ENCODE peak calls at places on chromosomes 4 and X, in nine cellular contexts. Z, G, K, J, U, X, T, Y and V are unnamed samples.

GRCh38 chrX:144566592-144566991 is 680.7 kb upstream of the SPANXN1 start:
- DNase-seq in Y (no peak), G (no peak), U (no peak), J (no peak), K (no peak), Z (no peak), T (no peak), X (no peak), V (no peak)

GRCh38 chr4:164438321-164438720 is 315.6 kb upstream of the SMIM31 start:
- DNase-seq in X (no peak), T (no peak), K (no peak), G (no peak), Y (no peak), Z (no peak), U (no peak), J (no peak), V (no peak)

GRCh38 chr4:139740531-139741041 is 75.0 kb downstream of the MGST2 start:
- DNase-seq in G (peak), K (no peak), Y (peak), J (peak), U (peak), Z (peak), X (no peak), T (no peak), V (peak)

GRCh38 chr4:168076989-168077725 is 15.2 kb upstream of the ANXA10 start:
- DNase-seq in J (peak), Z (no peak), X (peak), G (no peak), U (peak), K (peak), Y (peak), T (no peak), V (peak)

GRCh38 chr4:114400531-114400930 is 198.1 kb upstream of the UGT8 start:
- DNase-seq in Z (no peak), K (no peak), Y (no peak), U (no peak), G (no peak), X (no peak), T (no peak), J (no peak), V (no peak)

GRCh38 chrX:2193273-2193592 is 307.5 kb downstream of the DHRSX start:
- DNase-seq in T (no peak), U (no peak), J (no peak), Y (no peak), Z (no peak), G (no peak), K (no peak), X (no peak), V (no peak)

GRCh38 chr4:27714073-27714472 is 853.4 kb downstream of the STIM2 start:
- DNase-seq in J (no peak), Z (no peak), K (no peak), G (no peak), Y (no peak), X (no peak), U (no peak), T (no peak), V (no peak)

GRCh38 chr4:138686078-138686477 is 329.5 kb upstream of the NOCT start:
- DNase-seq in G (peak), Y (no peak), Z (no peak), U (no peak), X (no peak), K (no peak), T (no peak), J (no peak), V (no peak)

GRCh38 chr4:125590158-125590557 is 275.4 kb downstream of the FAT4 start:
- DNase-seq in K (no peak), Z (no peak), Y (peak), J (peak), U (no peak), T (no peak), G (no peak), X (no peak), V (no peak)

GRCh38 chr4:147054241-147054902 is 108.7 kb upstream of the TTC29 start:
- DNase-seq in K (no peak), T (no peak), Z (no peak), G (no peak), U (no peak), J (no peak), Y (no peak), X (no peak), V (no peak)

GRCh38 chr4:5451243-5451642 is 257.1 kb downstream of the EVC2 start:
- DNase-seq in Y (no peak), U (no peak), K (no peak), J (no peak), X (no peak), Z (no peak), G (no peak), T (no peak), V (no peak)

GRCh38 chr4:139848043-139848442 is 182.4 kb downstream of the MGST2 start:
- DNase-seq in G (no peak), Z (no peak), U (no peak), Y (no peak), T (no peak), K (no peak), J (no peak), X (no peak), V (no peak)

GRCh38 chr4:41506071-41506470 is 31.9 kb upstream of the LIMCH1 start:
- DNase-seq in K (no peak), T (no peak), Y (no peak), X (no peak), Z (no peak), J (peak), U (no peak), G (no peak), V (no peak)

GRCh38 chrX:108270739-108271396 is 167.4 kb downstream of the COL4A6 start:
- DNase-seq in Z (no peak), K (no peak), X (no peak), U (no peak), J (no peak), G (peak), Y (no peak), T (no peak), V (no peak)

GRCh38 chrX:108270280-108270679 is 167.9 kb downstream of the COL4A6 start:
- DNase-seq in U (no peak), G (no peak), Y (no peak), T (no peak), K (no peak), J (peak), X (no peak), Z (no peak), V (no peak)

GRCh38 chrX:108267561-108267960 is 170.7 kb downstream of the COL4A6 start:
- DNase-seq in U (no peak), G (no peak), K (no peak), X (no peak), Y (no peak), T (no peak), Z (no peak), J (no peak), V (no peak)

GRCh38 chrX:108271397-108271787 is 166.8 kb downstream of the COL4A6 start:
- DNase-seq in G (no peak), U (no peak), T (no peak), K (no peak), Z (no peak), Y (no peak), X (no peak), J (no peak), V (no peak)

DNA sequence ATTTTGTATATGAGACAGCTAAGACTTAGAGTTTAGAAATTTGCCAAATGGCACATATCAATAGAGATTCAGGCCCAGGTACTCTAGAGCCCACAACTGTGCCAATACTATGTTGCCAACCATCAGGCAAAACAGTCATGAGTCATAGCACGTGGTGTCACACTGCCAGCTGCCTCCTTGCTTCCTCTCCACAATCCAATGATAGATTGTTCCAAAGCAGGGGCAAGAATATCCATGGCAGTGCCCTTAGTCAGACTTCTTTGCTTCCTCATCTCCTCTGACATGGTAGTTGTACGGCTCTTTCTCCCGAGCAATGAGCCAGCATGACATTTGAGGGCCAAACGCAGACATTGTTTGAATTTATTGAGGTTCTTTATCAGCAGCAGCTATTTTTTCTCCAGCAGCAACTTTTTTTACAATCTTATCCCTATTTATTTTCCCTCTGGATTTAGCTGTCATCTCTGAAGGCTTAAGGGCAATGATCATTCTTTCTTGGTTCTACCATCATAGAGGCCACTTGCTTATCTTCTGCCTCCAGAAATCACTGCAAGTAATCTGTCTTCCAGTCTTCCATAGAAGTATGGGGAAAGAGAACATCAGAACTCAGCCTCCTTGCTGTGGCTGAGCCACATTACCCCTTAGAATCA is 169.7 kb downstream of the COL4A6 start:
- DNase-seq in T (no peak), G (no peak), Y (no peak), X (no peak), K (no peak), U (no peak), Z (no peak), J (no peak), V (no peak)
- TF ChIP-seq EP300 in T (no peak), G (no peak), Y (no peak), X (no peak), K (no peak), U (no peak), Z (no peak), J (no peak), V (no peak)

DNA sequence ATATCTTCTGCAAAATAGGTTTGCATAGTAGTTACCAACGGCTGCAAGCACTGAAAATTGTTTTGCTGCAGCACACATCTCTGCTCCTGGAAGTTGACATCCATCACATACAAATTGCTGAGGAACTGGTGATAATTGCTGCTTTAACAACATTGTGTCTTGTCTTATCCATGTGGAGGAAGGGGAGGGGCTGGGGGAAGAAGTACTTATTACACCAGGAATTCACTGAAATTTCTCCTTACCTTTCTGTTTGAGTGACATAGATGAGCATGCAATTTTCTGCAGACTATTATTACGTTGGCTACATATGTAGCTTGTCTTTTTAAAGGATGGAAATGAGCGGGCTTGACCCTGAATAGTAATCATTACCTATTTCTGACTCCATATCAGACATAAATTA is 1905.5 kb downstream of the PCDH7 start:
- DNase-seq in Y (no peak), Z (no peak), K (no peak), T (no peak), J (no peak), U (no peak), X (no peak), G (no peak), V (no peak)
- H3K4me3 ChIP-seq in Y (no peak), Z (no peak), K (no peak), T (no peak), J (no peak), U (no peak), X (no peak), G (no peak), V (no peak)

GRCh38 chrX:52594658-52595057 is 60.0 kb downstream of the SSX7 start:
- DNase-seq in U (no peak), Y (no peak), K (no peak), T (no peak), Z (no peak), G (no peak), J (no peak), X (no peak), V (no peak)

GRCh38 chrX:52598886-52599285 is 55.8 kb downstream of the SSX7 start:
- DNase-seq in G (no peak), J (no peak), T (no peak), K (no peak), Z (no peak), X (no peak), Y (no peak), U (no peak), V (no peak)
- TF ChIP-seq EP300 in G (no peak), J (no peak), T (no peak), K (no peak), Z (no peak), X (no peak), Y (no peak), U (no peak), V (no peak)

GRCh38 chr4:25759101-25759500 is 103.5 kb downstream of the SLC34A2 start:
- DNase-seq in J (no peak), Y (no peak), X (no peak), Z (no peak), G (no peak), T (no peak), U (no peak), K (no peak), V (no peak)
- H3K4me3 ChIP-seq in J (no peak), Y (no peak), X (no peak), Z (no peak), G (no peak), T (no peak), U (no peak), K (no peak), V (no peak)

GRCh38 chr4:112007361-112007760 is 137.9 kb upstream of the FAM241A start:
- DNase-seq in K (no peak), Y (no peak), U (no peak), T (no peak), G (no peak), Z (no peak), X (no peak), J (no peak), V (no peak)

GRCh38 chr4:111999801-112000200 is 145.5 kb upstream of the FAM241A start:
- DNase-seq in J (no peak), T (no peak), X (no peak), G (no peak), Y (no peak), U (no peak), K (no peak), Z (no peak), V (no peak)

GRCh38 chr4:112003508-112003907 is 141.7 kb upstream of the FAM241A start:
- DNase-seq in J (no peak), G (no peak), Y (no peak), K (no peak), U (no peak), X (no peak), T (no peak), Z (no peak), V (no peak)

GRCh38 chr4:112002301-112002700 is 143.0 kb upstream of the FAM241A start:
- DNase-seq in J (no peak), G (no peak), Y (no peak), Z (no peak), T (no peak), X (no peak), U (no peak), K (no peak), V (no peak)

DNA sequence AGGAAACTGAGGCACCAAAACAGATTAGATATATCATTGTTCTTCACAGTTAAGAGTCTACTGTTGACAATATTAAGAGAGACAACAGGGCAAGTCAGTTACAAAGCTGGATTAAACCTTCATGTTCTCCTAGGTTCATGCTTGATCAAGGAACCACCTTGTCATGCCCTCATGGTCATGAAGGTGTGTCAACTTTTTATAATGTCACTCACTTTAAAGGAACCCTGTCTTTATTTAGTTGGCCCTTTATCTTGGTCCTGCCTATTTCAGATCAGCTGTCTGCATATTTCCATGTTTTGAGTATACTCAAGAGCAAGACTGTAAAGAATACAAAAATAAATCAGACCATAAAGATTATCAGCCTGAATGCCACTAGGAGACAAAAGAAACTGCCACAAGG is 140.2 kb upstream of the FAM241A start:
- DNase-seq in X (no peak), Z (no peak), Y (no peak), T (no peak), J (no peak), G (no peak), K (no peak), U (no peak), V (no peak)
- TF ChIP-seq EP300 in X (no peak), Z (no peak), Y (no peak), T (no peak), J (no peak), G (no peak), K (no peak), U (no peak), V (no peak)

GRCh38 chr4:15755781-15756180 is 22.3 kb upstream of the CD38 start:
- DNase-seq in Y (no peak), K (no peak), X (no peak), T (no peak), Z (no peak), U (no peak), G (no peak), J (no peak), V (no peak)

GRCh38 chr4:15756361-15756861 is 21.7 kb upstream of the CD38 start:
- DNase-seq in K (no peak), Y (peak), T (no peak), X (peak), Z (no peak), G (no peak), U (peak), J (peak), V (no peak)

GRCh38 chr4:15754323-15754722 is 23.8 kb upstream of the CD38 start:
- DNase-seq in X (no peak), J (no peak), T (no peak), Z (no peak), G (no peak), U (no peak), K (no peak), Y (no peak), V (no peak)

GRCh38 chr4:15755321-15755750 is 22.8 kb upstream of the CD38 start:
- DNase-seq in J (no peak), U (no peak), X (no peak), T (no peak), K (no peak), Z (no peak), G (no peak), Y (no peak), V (no peak)

DNA sequence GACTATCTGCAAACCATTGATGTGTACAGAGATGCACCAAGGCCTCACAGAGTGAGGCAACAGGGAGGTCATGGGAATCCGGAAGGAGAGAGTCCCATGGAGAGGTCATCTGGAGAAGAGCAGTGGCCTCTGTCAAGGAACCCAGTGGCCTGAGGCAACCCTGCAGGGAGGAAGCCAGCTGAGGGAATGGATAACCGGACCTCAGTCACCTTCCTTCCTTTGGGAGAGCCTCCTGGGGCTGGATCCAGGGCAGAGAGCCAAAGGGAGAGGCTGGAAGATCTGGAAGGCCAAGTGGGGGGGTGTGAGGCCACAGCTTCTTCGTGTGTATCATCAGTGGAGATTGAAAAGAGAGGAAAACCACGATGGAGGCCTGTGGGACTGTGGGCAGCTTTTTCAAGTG is 24.3 kb upstream of the CD38 start:
- DNase-seq in Y (no peak), X (no peak), J (no peak), K (no peak), U (no peak), Z (no peak), T (no peak), G (peak), V (no peak)
- H3K4me3 ChIP-seq in Y (no peak), X (no peak), J (no peak), K (no peak), U (no peak), Z (no peak), T (no peak), G (no peak), V (no peak)